ENCODE peak calls at places on chromosomes 6 and 20, in ten cellular contexts. P is astrocyte of the hippocampus; S is right lobe of liver; H is NCI-H2081; W is stimulated activated CD4-positive, alpha-beta T cell treated with anti-CD3 and anti-CD28 coated beads, Interleukin-4, amount 100 ng/mL, for 1 hour; U is activated CD4-positive, alpha-beta T cell treated with anti-CD3 and anti-CD28 coated beads, Interleukin-2, amount 10 ng/mL, durations not matched to agents 7 days and 5 days; Q is ACHN; L is NCI-H524 treated with DMSO at 0.1 percent for 48 hours; V is AML-193; O is OCI-LY7. K is an unnamed sample.

GRCh38 chr20:44209691-44210421 is 715 bp downstream of the OSER1 start:
- DNase-seq in W (peak; percentile 13), L (no peak), V (peak; percentile 27), Q (peak; percentile 47), U (peak; percentile 18), O (peak; percentile 34), S (no peak), H (no peak), P (peak; percentile 77), K (no peak)

GRCh38 chr6:15608406-15608805 is 54.4 kb downstream of the DTNBP1 start:
- DNase-seq in P (no peak), Q (peak; percentile 71), O (no peak), W (no peak), H (no peak), L (no peak), U (no peak), V (no peak), S (no peak), K (no peak)

GRCh38 chr20:58557713-58558335 is 42.6 kb upstream of the APCDD1L start:
- DNase-seq in W (no peak), U (no peak), L (no peak), S (no peak), Q (no peak), P (no peak), V (no peak), O (no peak), H (no peak), K (no peak)

GRCh38 chr6:25889877-25890853 is 16.1 kb upstream of the SLC17A3 start:
- DNase-seq in H (peak; percentile 65), V (peak; percentile 73), O (peak; percentile 2), W (no peak), P (peak; percentile 57), S (no peak), Q (peak; percentile 73), L (peak; percentile 8), U (peak; percentile 15), K (peak; percentile 5)

GRCh38 chr6:145055567-145055966 is 679.8 kb downstream of the EPM2A start:
- DNase-seq in O (no peak), Q (no peak), U (no peak), W (no peak), P (no peak), V (no peak), S (no peak), L (no peak), H (no peak), K (no peak)

GRCh38 chr6:7035837-7036249 is 71.9 kb upstream of the RREB1 start:
- DNase-seq in O (no peak), V (no peak), P (peak; percentile 30), S (no peak), Q (no peak), H (no peak), W (no peak), L (no peak), U (no peak), K (no peak)

GRCh38 chr6:11665636-11666335 is 112.8 kb downstream of the ADTRP start:
- DNase-seq in P (no peak), Q (no peak), U (no peak), H (no peak), O (no peak), L (no peak), S (no peak), W (no peak), V (no peak), K (no peak)

GRCh38 chr6:72649032-72649984 is 27.4 kb downstream of the KCNQ5 start:
- DNase-seq in H (no peak), L (no peak), P (peak; percentile 79), O (no peak), W (no peak), S (no peak), Q (peak; percentile 82), U (no peak), V (peak; percentile 39), K (no peak)

GRCh38 chr20:38178581-38178980 is 13.5 kb upstream of the TGM2 start:
- DNase-seq in U (no peak), L (no peak), H (no peak), W (no peak), O (no peak), Q (no peak), S (no peak), P (no peak), V (no peak), K (no peak)

K was measured in T-helper 1 cell.